ENCODE peak calls at places on chromosomes 5 and 9, in five cellular contexts. A is HCT116, X is NCI-H146, P is AML-193, J is HT-29. M is an unnamed sample.

GRCh38 chr5:139641116-139642080 is 6.8 kb upstream of the CXXC5 start:
- DNase-seq in A (no peak), X (no peak), P (no peak), J (no peak), M (no peak)

GRCh38 chr5:39209924-39210323 is 9.4 kb downstream of the FYB1 start:
- DNase-seq in A (no peak), X (no peak), P (peak; percentile 64), J (no peak), M (no peak)

GRCh38 chr5:84450617-84451414 is 66.1 kb upstream of the EDIL3 start:
- DNase-seq in A (no peak), X (no peak), P (peak; percentile 8), J (peak; percentile 26), M (no peak)

GRCh38 chr5:146852089-146852488 is 26.5 kb downstream of the PPP2R2B start:
- DNase-seq in A (no peak), X (no peak), P (no peak), J (no peak), M (no peak)

GRCh38 chr5:98927242-98927987 is 1.4 kb downstream of the CHD1 start:
- DNase-seq in A (no peak), X (no peak), P (peak; percentile 40), J (peak; percentile 51), M (no peak)

GRCh38 chr9:81685763-81686613 is 3.4 kb downstream of the TLE1 start:
- DNase-seq in A (no peak), X (peak; percentile 5), P (no peak), J (peak; percentile 56), M (no peak)

GRCh38 chr5:95910521-95910920 is 51.1 kb downstream of the ELL2 start:
- DNase-seq in A (no peak), X (no peak), P (no peak), J (no peak), M (no peak)

GRCh38 chr5:71748360-71748759 is 29.3 kb downstream of the CARTPT start:
- DNase-seq in A (no peak), X (no peak), P (no peak), J (peak; percentile 14), M (no peak)

GRCh38 chr5:111227805-111228204 is 3.6 kb downstream of the CAMK4 start:
- DNase-seq in A (no peak), X (no peak), P (no peak), J (no peak), M (no peak)

GRCh38 chr9:27549196-27549737 is 19.7 kb upstream of the MOB3B start:
- DNase-seq in A (no peak), X (no peak), P (no peak), J (no peak), M (no peak)

GRCh38 chr5:141512390-141513020 is 23.6 kb downstream of the PCDHGC5 start:
- DNase-seq in A (peak; percentile 32), X (peak; percentile 84), P (peak; percentile 9), J (peak; percentile 70), M (no peak)

GRCh38 chr9:98491778-98492177 is 217.0 kb downstream of the GABBR2 start:
- DNase-seq in A (no peak), X (no peak), P (no peak), J (no peak), M (no peak)

GRCh38 chr5:78718827-78719226 is 70.3 kb upstream of the LHFPL2 start:
- DNase-seq in A (no peak), X (peak; percentile 76), P (no peak), J (no peak), M (no peak)

GRCh38 chr9:136437430-136437829 is 2.2 kb downstream of the INPP5E start:
- DNase-seq in A (no peak), X (no peak), P (peak; percentile 6), J (no peak), M (no peak)

GRCh38 chr5:167861134-167861930 is 430.1 kb upstream of the WWC1 start:
- DNase-seq in A (no peak), X (no peak), P (peak; percentile 8), J (peak; percentile 26), M (no peak)

GRCh38 chr9:5557606-5558587 is 47.6 kb downstream of the PDCD1LG2 start:
- DNase-seq in A (no peak), X (no peak), P (peak; percentile 93), J (no peak), M (no peak)

GRCh38 chr9:88922091-88922490 is 69.2 kb upstream of the S1PR3 start:
- DNase-seq in A (no peak), X (no peak), P (no peak), J (no peak), M (no peak)

GRCh38 chr9:97243606-97244005 is 63.9 kb upstream of the CCDC180 start:
- DNase-seq in A (no peak), X (no peak), P (no peak), J (no peak), M (no peak)

GRCh38 chr9:131589124-131589711 is 43.9 kb downstream of the PRRT1B start:
- DNase-seq in A (no peak), X (no peak), P (no peak), J (no peak), M (no peak)

GRCh38 chr5:159218595-159219023 is 9.3 kb upstream of the RNF145 start:
- DNase-seq in A (no peak), X (no peak), P (no peak), J (no peak), M (no peak)

GRCh38 chr5:168334161-168335094 is 43.0 kb downstream of the WWC1 start:
- DNase-seq in A (no peak), X (peak; percentile 3), P (no peak), J (peak; percentile 75), M (no peak)

GRCh38 chr5:39076757-39077475 is 2.7 kb upstream of the RICTOR start:
- DNase-seq in A (no peak), X (no peak), P (peak; percentile 81), J (peak; percentile 41), M (no peak)

GRCh38 chr5:93585054-93585751 is 2.2 kb downstream of the NR2F1 start:
- DNase-seq in A (no peak), X (peak; percentile 45), P (no peak), J (peak; percentile 69), M (no peak)

GRCh38 chr5:142743677-142744441 is 26.3 kb upstream of the ARHGAP26 start:
- DNase-seq in A (no peak), X (no peak), P (no peak), J (no peak), M (peak; percentile 74)

GRCh38 chr9:13485068-13485596 is 205.6 kb upstream of the MPDZ start:
- DNase-seq in A (no peak), X (no peak), P (no peak), J (no peak), M (no peak)

GRCh38 chr5:59174248-59174844 is 591.5 kb downstream of the RAB3C start:
- DNase-seq in A (peak; percentile 47), X (peak; percentile 52), P (peak; percentile 59), J (peak; percentile 68), M (no peak)

GRCh38 chr5:174491265-174491664 is 233.1 kb upstream of the MSX2 start:
- DNase-seq in A (no peak), X (no peak), P (no peak), J (no peak), M (no peak)

GRCh38 chr9:78297672-78297961 is 692 bp downstream of the PSAT1 start:
- DNase-seq in A (no peak), X (no peak), P (no peak), J (no peak), M (no peak)

GRCh38 chr5:84249918-84250635 is 134.6 kb downstream of the EDIL3 start:
- DNase-seq in A (no peak), X (peak; percentile 17), P (no peak), J (no peak), M (no peak)

GRCh38 chr5:132431682-132432081 is 58.9 kb downstream of the IRF1 start:
- DNase-seq in A (no peak), X (no peak), P (peak; percentile 11), J (no peak), M (no peak)

GRCh38 chr5:154092356-154092755 is 53.6 kb downstream of the MFAP3 start:
- DNase-seq in A (no peak), X (no peak), P (no peak), J (no peak), M (no peak)

GRCh38 chr5:139821806-139822552 is 26.4 kb downstream of the PSD2 start:
- DNase-seq in A (no peak), X (no peak), P (no peak), J (no peak), M (no peak)

GRCh38 chr5:112718344-112718743 is 19.3 kb upstream of the APC start:
- DNase-seq in A (no peak), X (no peak), P (no peak), J (no peak), M (no peak)

GRCh38 chr5:172450861-172451695 is 3.2 kb downstream of the SH3PXD2B start:
- DNase-seq in A (no peak), X (no peak), P (peak; percentile 33), J (peak; percentile 58), M (no peak)

GRCh38 chr5:4938941-4939546 is 201.1 kb upstream of the ADAMTS16 start:
- DNase-seq in A (no peak), X (no peak), P (no peak), J (no peak), M (no peak)

GRCh38 chr9:131651160-131651559 is 88.7 kb downstream of the RAPGEF1 start:
- DNase-seq in A (no peak), X (no peak), P (no peak), J (no peak), M (no peak)

M was measured in glomerular endothelial cell.